ENCODE peak calls at places on chromosomes 7 and 10, in eight cellular contexts. One of them, this sample, is unnamed.

GRCh38 chr10:18473424-18474110 is 177.8 kb downstream of the NSUN6 start:
- DNase-seq in adrenal gland: peak
- DNase-seq in mucosa of descending colon: no peak
- DNase-seq in heart left ventricle: peak
- DNase-seq in cardiac muscle cell: peak
- DNase-seq in heart right ventricle: no peak
- DNase-seq in astrocyte of the spinal cord: peak
- DNase-seq in testis: peak
- DNase-seq in this sample: no peak

GRCh38 chr10:79241990-79242619 is 105.2 kb upstream of the PPIF start:
- DNase-seq in adrenal gland: peak
- DNase-seq in mucosa of descending colon: peak
- DNase-seq in heart left ventricle: peak
- DNase-seq in cardiac muscle cell: peak
- DNase-seq in heart right ventricle: peak
- DNase-seq in astrocyte of the spinal cord: peak
- DNase-seq in testis: peak
- DNase-seq in this sample: peak

GRCh38 chr10:13633689-13634088 is 46.9 kb downstream of the PRPF18 start:
- DNase-seq in adrenal gland: no peak
- DNase-seq in mucosa of descending colon: peak
- DNase-seq in heart left ventricle: peak
- DNase-seq in cardiac muscle cell: no peak
- DNase-seq in heart right ventricle: peak
- DNase-seq in astrocyte of the spinal cord: peak
- DNase-seq in testis: no peak
- DNase-seq in this sample: peak

GRCh38 chr7:104922187-104923009 is 91.6 kb upstream of the KMT2E start:
- DNase-seq in adrenal gland: no peak
- DNase-seq in mucosa of descending colon: no peak
- DNase-seq in heart left ventricle: no peak
- DNase-seq in cardiac muscle cell: no peak
- DNase-seq in heart right ventricle: no peak
- DNase-seq in astrocyte of the spinal cord: no peak
- DNase-seq in testis: no peak
- DNase-seq in this sample: peak

GRCh38 chr10:27746364-27747095 is 911 bp upstream of the MKX start:
- DNase-seq in adrenal gland: no peak
- DNase-seq in mucosa of descending colon: no peak
- DNase-seq in heart left ventricle: no peak
- DNase-seq in cardiac muscle cell: no peak
- DNase-seq in heart right ventricle: no peak
- DNase-seq in astrocyte of the spinal cord: no peak
- DNase-seq in testis: no peak
- DNase-seq in this sample: no peak

GRCh38 chr7:72453436-72453835 is 41.3 kb upstream of the CALN1 start:
- DNase-seq in adrenal gland: no peak
- DNase-seq in mucosa of descending colon: no peak
- DNase-seq in heart left ventricle: no peak
- DNase-seq in cardiac muscle cell: no peak
- DNase-seq in heart right ventricle: no peak
- DNase-seq in astrocyte of the spinal cord: no peak
- DNase-seq in testis: no peak
- DNase-seq in this sample: no peak

GRCh38 chr10:88243847-88244730 is 339.0 kb downstream of the RNLS start:
- DNase-seq in adrenal gland: peak
- DNase-seq in mucosa of descending colon: peak
- DNase-seq in heart left ventricle: peak
- DNase-seq in cardiac muscle cell: peak
- DNase-seq in heart right ventricle: peak
- DNase-seq in astrocyte of the spinal cord: peak
- DNase-seq in testis: peak
- DNase-seq in this sample: peak

GRCh38 chr7:121180436-121181063 is 148.2 kb upstream of the WNT16 start:
- DNase-seq in adrenal gland: no peak
- DNase-seq in mucosa of descending colon: no peak
- DNase-seq in heart left ventricle: no peak
- DNase-seq in cardiac muscle cell: no peak
- DNase-seq in heart right ventricle: no peak
- DNase-seq in astrocyte of the spinal cord: no peak
- DNase-seq in testis: no peak
- DNase-seq in this sample: no peak

GRCh38 chr10:118850418-118851061 is 95.8 kb upstream of the CACUL1 start:
- DNase-seq in adrenal gland: peak
- DNase-seq in mucosa of descending colon: peak
- DNase-seq in heart left ventricle: peak
- DNase-seq in cardiac muscle cell: peak
- DNase-seq in heart right ventricle: peak
- DNase-seq in astrocyte of the spinal cord: peak
- DNase-seq in testis: peak
- DNase-seq in this sample: peak

GRCh38 chr7:17501461-17502208 is 203.2 kb downstream of the AHR start:
- DNase-seq in adrenal gland: no peak
- DNase-seq in mucosa of descending colon: no peak
- DNase-seq in heart left ventricle: no peak
- DNase-seq in cardiac muscle cell: no peak
- DNase-seq in heart right ventricle: no peak
- DNase-seq in astrocyte of the spinal cord: peak
- DNase-seq in testis: no peak
- DNase-seq in this sample: no peak

GRCh38 chr10:95511314-95511713 is 49.9 kb downstream of the SORBS1 start:
- DNase-seq in adrenal gland: no peak
- DNase-seq in mucosa of descending colon: no peak
- DNase-seq in heart left ventricle: no peak
- DNase-seq in cardiac muscle cell: no peak
- DNase-seq in heart right ventricle: no peak
- DNase-seq in astrocyte of the spinal cord: no peak
- DNase-seq in testis: no peak
- DNase-seq in this sample: no peak

GRCh38 chr7:101964680-101965079 is 147.3 kb downstream of the CUX1 start:
- DNase-seq in adrenal gland: no peak
- DNase-seq in mucosa of descending colon: no peak
- DNase-seq in heart left ventricle: no peak
- DNase-seq in cardiac muscle cell: no peak
- DNase-seq in heart right ventricle: no peak
- DNase-seq in astrocyte of the spinal cord: no peak
- DNase-seq in testis: no peak
- DNase-seq in this sample: no peak

GRCh38 chr7:139091677-139091996 is 17.9 kb downstream of the ZC3HAV1 start:
- DNase-seq in adrenal gland: no peak
- DNase-seq in mucosa of descending colon: no peak
- DNase-seq in heart left ventricle: no peak
- DNase-seq in cardiac muscle cell: no peak
- DNase-seq in heart right ventricle: no peak
- DNase-seq in astrocyte of the spinal cord: no peak
- DNase-seq in testis: no peak
- DNase-seq in this sample: no peak

GRCh38 chr7:98733036-98733435 is 116.0 kb downstream of the NPTX2 start:
- DNase-seq in adrenal gland: no peak
- DNase-seq in mucosa of descending colon: peak
- DNase-seq in heart left ventricle: no peak
- DNase-seq in cardiac muscle cell: no peak
- DNase-seq in heart right ventricle: no peak
- DNase-seq in astrocyte of the spinal cord: no peak
- DNase-seq in testis: peak
- DNase-seq in this sample: peak
- TF ChIP-seq CTCF in adrenal gland: peak
- TF ChIP-seq CTCF in mucosa of descending colon: no peak
- TF ChIP-seq CTCF in heart left ventricle: peak
- TF ChIP-seq CTCF in cardiac muscle cell: peak
- TF ChIP-seq CTCF in heart right ventricle: peak
- TF ChIP-seq CTCF in astrocyte of the spinal cord: peak
- TF ChIP-seq CTCF in testis: no peak
- TF ChIP-seq CTCF in this sample: peak

GRCh38 chr7:27640914-27641570 is 21.6 kb downstream of the HIBADH start:
- DNase-seq in adrenal gland: no peak
- DNase-seq in mucosa of descending colon: no peak
- DNase-seq in heart left ventricle: peak
- DNase-seq in cardiac muscle cell: no peak
- DNase-seq in heart right ventricle: no peak
- DNase-seq in astrocyte of the spinal cord: peak
- DNase-seq in testis: no peak
- DNase-seq in this sample: peak
- H3K4me3 ChIP-seq in adrenal gland: no peak
- H3K4me3 ChIP-seq in mucosa of descending colon: no peak
- H3K4me3 ChIP-seq in heart left ventricle: no peak
- H3K4me3 ChIP-seq in cardiac muscle cell: no peak
- H3K4me3 ChIP-seq in heart right ventricle: no peak
- H3K4me3 ChIP-seq in astrocyte of the spinal cord: no peak
- H3K4me3 ChIP-seq in testis: no peak
- H3K4me3 ChIP-seq in this sample: no peak

GRCh38 chr7:30164567-30164966 is 29.8 kb downstream of the MTURN start:
- DNase-seq in adrenal gland: no peak
- DNase-seq in mucosa of descending colon: no peak
- DNase-seq in heart left ventricle: no peak
- DNase-seq in cardiac muscle cell: peak
- DNase-seq in heart right ventricle: no peak
- DNase-seq in astrocyte of the spinal cord: peak
- DNase-seq in testis: no peak
- DNase-seq in this sample: peak
- TF ChIP-seq CTCF in adrenal gland: peak
- TF ChIP-seq CTCF in mucosa of descending colon: no peak
- TF ChIP-seq CTCF in heart left ventricle: peak
- TF ChIP-seq CTCF in cardiac muscle cell: peak
- TF ChIP-seq CTCF in heart right ventricle: peak
- TF ChIP-seq CTCF in astrocyte of the spinal cord: peak
- TF ChIP-seq CTCF in testis: no peak
- TF ChIP-seq CTCF in this sample: peak

DNA sequence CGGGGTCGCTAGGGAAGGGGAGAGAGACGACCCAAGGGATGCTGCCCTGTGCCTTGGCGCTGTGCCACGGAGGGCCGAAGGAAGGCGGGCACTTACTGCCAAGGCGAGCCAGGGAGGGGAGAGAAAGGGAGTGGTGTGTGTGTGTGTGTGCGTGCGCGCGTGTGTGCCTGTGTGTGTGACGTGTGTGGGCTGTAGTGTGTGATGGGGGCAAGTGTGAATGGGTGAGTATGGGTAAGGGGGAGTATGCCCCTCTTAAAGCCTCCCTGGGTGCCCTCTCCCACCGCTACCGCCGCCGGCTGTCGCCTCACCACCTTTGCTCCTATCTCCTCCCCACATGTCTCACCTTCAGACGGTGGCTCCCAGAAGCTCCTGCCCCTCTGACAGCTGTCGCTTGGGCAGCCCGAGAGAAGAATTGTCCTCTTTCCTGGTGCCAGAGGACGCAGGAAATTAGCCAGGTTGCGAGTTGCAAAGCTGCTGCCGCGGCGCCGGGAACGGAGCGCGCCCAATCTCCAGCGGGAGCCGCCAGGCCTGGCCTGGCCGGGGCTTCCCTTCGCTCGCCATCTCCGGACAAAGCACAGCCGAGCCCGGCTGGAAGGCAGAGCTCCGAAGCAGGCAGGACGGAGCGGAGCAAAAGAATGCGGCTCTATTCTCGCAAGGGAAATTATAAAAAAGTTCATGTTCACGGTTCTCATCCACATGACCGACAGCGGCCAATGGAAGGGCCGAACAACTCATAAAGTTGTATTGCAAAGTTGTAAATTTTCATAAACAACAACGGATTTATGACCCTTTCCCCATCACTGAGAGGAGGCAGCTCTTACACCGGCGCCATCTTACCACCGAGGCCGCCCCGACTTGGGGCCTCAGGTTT is at the start of gene HOXA3:
- DNase-seq in adrenal gland: peak
- DNase-seq in mucosa of descending colon: peak
- DNase-seq in heart left ventricle: no peak
- DNase-seq in cardiac muscle cell: no peak
- DNase-seq in heart right ventricle: no peak
- DNase-seq in astrocyte of the spinal cord: peak
- DNase-seq in testis: peak
- DNase-seq in this sample: no peak
- H3K4me3 ChIP-seq in adrenal gland: peak
- H3K4me3 ChIP-seq in mucosa of descending colon: peak
- H3K4me3 ChIP-seq in heart left ventricle: no peak
- H3K4me3 ChIP-seq in cardiac muscle cell: no peak
- H3K4me3 ChIP-seq in heart right ventricle: no peak
- H3K4me3 ChIP-seq in astrocyte of the spinal cord: peak
- H3K4me3 ChIP-seq in testis: no peak
- H3K4me3 ChIP-seq in this sample: no peak

GRCh38 chr10:75650648-75651047 is 219.2 kb downstream of the LRMDA start:
- DNase-seq in adrenal gland: no peak
- DNase-seq in mucosa of descending colon: no peak
- DNase-seq in heart left ventricle: no peak
- DNase-seq in cardiac muscle cell: no peak
- DNase-seq in heart right ventricle: no peak
- DNase-seq in astrocyte of the spinal cord: no peak
- DNase-seq in testis: no peak
- DNase-seq in this sample: no peak

GRCh38 chr10:75652136-75652535 is 220.7 kb downstream of the LRMDA start:
- DNase-seq in adrenal gland: no peak
- DNase-seq in mucosa of descending colon: no peak
- DNase-seq in heart left ventricle: no peak
- DNase-seq in cardiac muscle cell: no peak
- DNase-seq in heart right ventricle: no peak
- DNase-seq in astrocyte of the spinal cord: no peak
- DNase-seq in testis: no peak
- DNase-seq in this sample: no peak

GRCh38 chr10:75648854-75649253 is 217.4 kb downstream of the LRMDA start:
- DNase-seq in adrenal gland: no peak
- DNase-seq in mucosa of descending colon: no peak
- DNase-seq in heart left ventricle: no peak
- DNase-seq in cardiac muscle cell: no peak
- DNase-seq in heart right ventricle: no peak
- DNase-seq in astrocyte of the spinal cord: no peak
- DNase-seq in testis: no peak
- DNase-seq in this sample: no peak

GRCh38 chr10:75653761-75654160 is 222.3 kb downstream of the LRMDA start:
- DNase-seq in adrenal gland: no peak
- DNase-seq in mucosa of descending colon: no peak
- DNase-seq in heart left ventricle: no peak
- DNase-seq in cardiac muscle cell: no peak
- DNase-seq in heart right ventricle: no peak
- DNase-seq in astrocyte of the spinal cord: no peak
- DNase-seq in testis: no peak
- DNase-seq in this sample: no peak

GRCh38 chr10:75651452-75651851 is 220.0 kb downstream of the LRMDA start:
- DNase-seq in adrenal gland: no peak
- DNase-seq in mucosa of descending colon: peak
- DNase-seq in heart left ventricle: no peak
- DNase-seq in cardiac muscle cell: no peak
- DNase-seq in heart right ventricle: no peak
- DNase-seq in astrocyte of the spinal cord: no peak
- DNase-seq in testis: no peak
- DNase-seq in this sample: peak
- TF ChIP-seq CTCF in adrenal gland: peak
- TF ChIP-seq CTCF in mucosa of descending colon: no peak
- TF ChIP-seq CTCF in heart left ventricle: no peak
- TF ChIP-seq CTCF in cardiac muscle cell: no peak
- TF ChIP-seq CTCF in heart right ventricle: no peak
- TF ChIP-seq CTCF in astrocyte of the spinal cord: peak
- TF ChIP-seq CTCF in testis: no peak
- TF ChIP-seq CTCF in this sample: peak